ENCODE peak calls at places on chromosome 1, in five cellular contexts. O, Q, F, J and C are unnamed samples.
A peak's percentile ranks its signal among the peaks of the same experiment; 100 is the strongest.

GRCh38 chr1:166029196-166029965 is 137.4 kb downstream of the FAM78B start:
- DNase-seq in O (no peak), Q (no peak), F (no peak), J (no peak), C (no peak)

GRCh38 chr1:47697616-47698335 is 259.9 kb downstream of the FOXD2 start:
- DNase-seq in O (no peak), Q (no peak), F (no peak), J (no peak), C (no peak)

GRCh38 chr1:84347547-84348239 is 46.2 kb downstream of the SAMD13 start:
- DNase-seq in O (no peak), Q (no peak), F (no peak), J (no peak), C (no peak)

GRCh38 chr1:234737915-234738314 is 127.9 kb upstream of the IRF2BP2 start:
- DNase-seq in O (no peak), Q (no peak), F (no peak), J (no peak), C (no peak)

GRCh38 chr1:6423321-6423999 is 1.1 kb upstream of the ESPN start:
- DNase-seq in O (peak; percentile 68), Q (peak; percentile 67), F (peak; percentile 83), J (peak; percentile 51), C (no peak)

GRCh38 chr1:66733348-66734017 is 18.8 kb upstream of the DYNLT5 start:
- DNase-seq in O (no peak), Q (no peak), F (no peak), J (no peak), C (no peak)

GRCh38 chr1:201468501-201468843 is 516 bp downstream of the PHLDA3 start:
- DNase-seq in O (no peak), Q (no peak), F (peak; percentile 44), J (no peak), C (no peak)

GRCh38 chr1:33375316-33375715 is 54.4 kb upstream of the A3GALT2 start:
- DNase-seq in O (no peak), Q (no peak), F (no peak), J (no peak), C (no peak)

GRCh38 chr1:5758000-5758858 is 234.0 kb downstream of the NPHP4 start:
- DNase-seq in O (no peak), Q (no peak), F (no peak), J (no peak), C (no peak)

GRCh38 chr1:21931171-21932093 is 5.7 kb downstream of the HSPG2 start:
- DNase-seq in O (no peak), Q (peak; percentile 40), F (peak; percentile 81), J (no peak), C (no peak)

GRCh38 chr1:51712590-51712989 is 95.7 kb downstream of the OSBPL9 start:
- DNase-seq in O (no peak), Q (no peak), F (no peak), J (no peak), C (no peak)

GRCh38 chr1:10251325-10252103 is 41.1 kb downstream of the KIF1B start:
- DNase-seq in O (no peak), Q (no peak), F (no peak), J (no peak), C (no peak)

GRCh38 chr1:152886758-152887409 is 8.8 kb downstream of the SMCP start:
- DNase-seq in O (no peak), Q (no peak), F (no peak), J (no peak), C (no peak)

GRCh38 chr1:194717941-194718340 is 1531.5 kb upstream of the B3GALT2 start:
- DNase-seq in O (no peak), Q (no peak), F (no peak), J (no peak), C (no peak)

GRCh38 chr1:235867903-235868469 is 1.3 kb upstream of the LYST start:
- DNase-seq in O (no peak), Q (no peak), F (no peak), J (peak; percentile 88), C (no peak)

GRCh38 chr1:86159800-86160199 is 3.2 kb upstream of the COL24A1 start:
- DNase-seq in O (no peak), Q (no peak), F (no peak), J (no peak), C (no peak)

GRCh38 chr1:17922833-17923232 is 167.7 kb downstream of the ACTL8 start:
- DNase-seq in O (no peak), Q (peak; percentile 45), F (peak; percentile 36), J (no peak), C (peak; percentile 15)

GRCh38 chr1:96388421-96389310 is 332.9 kb upstream of the PTBP2 start:
- DNase-seq in O (no peak), Q (no peak), F (no peak), J (no peak), C (no peak)

GRCh38 chr1:35962952-35963351 is 32.0 kb downstream of the AGO3 start:
- DNase-seq in O (no peak), Q (no peak), F (no peak), J (no peak), C (no peak)

GRCh38 chr1:230744382-230744781 is 2.8 kb upstream of the CAPN9 start:
- DNase-seq in O (no peak), Q (no peak), F (no peak), J (no peak), C (no peak)

GRCh38 chr1:230745071-230745470 is 2.1 kb upstream of the CAPN9 start:
- DNase-seq in O (no peak), Q (no peak), F (no peak), J (no peak), C (no peak)

GRCh38 chr1:230746617-230747016 is 571 bp upstream of the CAPN9 start:
- DNase-seq in O (no peak), Q (no peak), F (no peak), J (no peak), C (no peak)

GRCh38 chr1:230747139-230747730 is at the start of gene CAPN9:
- DNase-seq in O (no peak), Q (no peak), F (peak; percentile 66), J (no peak), C (no peak)

GRCh38 chr1:230743874-230744273 is 3.3 kb upstream of the CAPN9 start:
- DNase-seq in O (no peak), Q (no peak), F (no peak), J (no peak), C (no peak)
- H3K27ac ChIP-seq in O (no peak overlapping the region), Q (no peak overlapping the region), F (peak overlapping the region; percentile 18), J (no peak overlapping the region), C (peak overlapping the region; percentile 14)

GRCh38 chr1:53563609-53564008 is 104.4 kb downstream of the DMRTB1 start:
- DNase-seq in O (no peak), Q (no peak), F (no peak), J (no peak), C (no peak)

GRCh38 chr1:53561488-53562115 is 102.4 kb downstream of the DMRTB1 start:
- DNase-seq in O (no peak), Q (peak; percentile 5), F (no peak), J (no peak), C (no peak)

GRCh38 chr1:53562983-53563379 is 103.8 kb downstream of the DMRTB1 start:
- DNase-seq in O (no peak), Q (no peak), F (no peak), J (no peak), C (no peak)

GRCh38 chr1:53560572-53561487 is 101.6 kb downstream of the DMRTB1 start:
- DNase-seq in O (no peak), Q (peak; percentile 8), F (no peak), J (no peak), C (no peak)

DNA sequence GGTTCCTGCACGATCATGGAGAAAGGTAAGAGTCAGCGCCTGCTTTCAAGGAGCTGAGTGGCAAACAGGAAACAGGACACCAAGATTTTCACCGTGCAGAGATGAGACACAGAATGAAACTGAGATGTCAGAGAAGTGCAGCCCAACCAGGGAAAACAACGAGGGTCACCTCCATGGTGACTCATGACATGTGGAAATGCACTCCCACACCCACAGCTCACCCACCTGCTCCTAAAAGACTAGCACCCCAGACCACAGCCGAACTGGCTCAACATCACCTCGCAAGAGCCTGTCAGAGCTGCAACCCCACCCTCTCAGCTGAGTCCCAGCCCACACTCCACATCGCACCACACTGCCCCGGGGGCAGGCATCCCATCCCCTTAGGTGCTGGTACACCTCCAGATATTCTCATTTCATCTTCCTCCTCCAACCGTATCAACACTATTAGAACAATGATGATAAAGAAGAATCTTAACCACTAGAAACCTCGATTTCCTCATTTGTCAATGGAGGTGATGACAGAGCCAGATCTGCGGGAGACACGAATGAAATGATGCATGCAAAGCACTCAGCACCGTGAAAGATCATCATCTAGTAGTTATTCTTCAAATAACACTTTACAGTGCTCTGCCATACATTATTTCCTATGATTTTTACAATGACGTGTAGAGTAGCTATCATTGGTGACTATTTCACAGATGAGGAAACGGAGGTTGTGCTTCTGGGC is 103.2 kb downstream of the DMRTB1 start:
- DNase-seq in O (no peak), Q (no peak), F (no peak), J (peak; percentile 18), C (no peak)
- H3K27ac ChIP-seq in O (no peak overlapping the region), Q (no peak overlapping the region), F (no peak overlapping the region), J (no peak overlapping the region), C (no peak overlapping the region)

DNA sequence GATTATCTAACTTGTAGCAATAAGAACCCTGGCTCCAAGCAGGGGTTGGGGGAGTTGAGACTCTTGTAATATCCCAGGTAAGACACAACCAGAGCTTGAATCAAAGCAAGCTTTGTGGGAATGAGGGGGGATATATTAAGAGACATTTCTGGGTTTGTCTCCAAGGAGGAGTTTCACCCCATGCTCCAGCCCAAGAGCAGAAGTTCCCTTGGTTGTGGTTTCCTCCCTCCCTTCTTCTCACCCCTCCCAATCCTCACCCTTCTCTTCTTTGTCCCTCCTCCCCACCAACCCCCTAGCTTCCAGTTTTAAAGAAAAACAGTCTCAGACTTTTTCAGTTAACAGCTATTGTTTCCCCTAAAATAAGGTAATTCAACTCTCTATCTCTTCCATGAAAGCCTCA is 11.9 kb downstream of the TRAF3IP3 start:
- DNase-seq in O (no peak), Q (no peak), F (no peak), J (no peak), C (no peak)
- H3K27ac ChIP-seq in O (no peak overlapping the region), Q (no peak overlapping the region), F (peak overlapping the region; percentile 77), J (peak overlapping the region; percentile 81), C (no peak overlapping the region)

GRCh38 chr1:109716121-109716520 is 4.1 kb downstream of the GSTM5 start:
- DNase-seq in O (no peak), Q (no peak), F (no peak), J (no peak), C (no peak)

GRCh38 chr1:109714661-109715372 is 2.8 kb downstream of the GSTM5 start:
- DNase-seq in O (no peak), Q (no peak), F (no peak), J (no peak), C (no peak)

GRCh38 chr1:109717729-109718128 is 5.7 kb downstream of the GSTM5 start:
- DNase-seq in O (no peak), Q (no peak), F (no peak), J (no peak), C (no peak)

GRCh38 chr1:109718495-109718894 is 6.4 kb downstream of the GSTM5 start:
- DNase-seq in O (no peak), Q (no peak), F (no peak), J (no peak), C (no peak)

GRCh38 chr1:109716570-109717090 is 4.6 kb downstream of the GSTM5 start:
- DNase-seq in O (no peak), Q (no peak), F (no peak), J (no peak), C (no peak)
- H3K27ac ChIP-seq in O (no peak overlapping the region), Q (no peak overlapping the region), F (peak overlapping the region; percentile 46), J (no peak overlapping the region), C (no peak overlapping the region)